ENCODE peak calls at places on chromosomes 4 and X, in four cellular contexts. K, G, E and U are unnamed samples.

GRCh38 chr4:27702710-27703431 is 842.2 kb downstream of the STIM2 start:
- DNase-seq in K (no peak), G (no peak), E (peak; percentile 9), U (no peak)

GRCh38 chr4:972651-973424 is 531 bp downstream of the DGKQ start:
- DNase-seq in K (no peak), G (peak; percentile 19), E (no peak), U (no peak)

GRCh38 chrX:129540068-129540653 is at the start of gene OCRL:
- DNase-seq in K (peak; percentile 61), G (peak; percentile 72), E (peak; percentile 58), U (no peak)

GRCh38 chr4:89754531-89754930 is 82.4 kb downstream of the SNCA start:
- DNase-seq in K (no peak), G (no peak), E (peak; percentile 43), U (no peak)

GRCh38 chrX:8748855-8749254 is 16.9 kb upstream of the ANOS1 start:
- DNase-seq in K (no peak), G (peak; percentile 44), E (peak; percentile 22), U (no peak)

GRCh38 chrX:39636481-39636880 is 461.3 kb downstream of the BCOR start:
- DNase-seq in K (no peak), G (no peak), E (peak; percentile 33), U (no peak)

GRCh38 chr4:94744830-94745229 is 12.9 kb upstream of the BMPR1B start:
- DNase-seq in K (no peak), G (no peak), E (no peak), U (no peak)

GRCh38 chrX:132614297-132614696 is 125.5 kb upstream of the MBNL3 start:
- DNase-seq in K (no peak), G (no peak), E (no peak), U (no peak)

GRCh38 chr4:154958621-154959358 is 177.7 kb downstream of the RBM46 start:
- DNase-seq in K (peak; percentile 43), G (peak; percentile 69), E (peak; percentile 1), U (no peak)

GRCh38 chr4:137390141-137390540 is 142.2 kb downstream of the PCDH18 start:
- DNase-seq in K (no peak), G (peak; percentile 63), E (peak; percentile 68), U (no peak)

GRCh38 chr4:57119054-57119651 is 9.0 kb upstream of the IGFBP7 start:
- DNase-seq in K (peak; percentile 69), G (peak; percentile 95), E (peak; percentile 97), U (peak; percentile 74)

GRCh38 chr4:118981171-118981838 is 92.7 kb downstream of the SYNPO2 start:
- DNase-seq in K (no peak), G (no peak), E (peak; percentile 72), U (no peak)

GRCh38 chrX:134971926-134972325 is 18.9 kb upstream of the SMIM10 start:
- DNase-seq in K (no peak), G (no peak), E (peak; percentile 71), U (no peak)

GRCh38 chr4:127870688-127871087 is 10.0 kb upstream of the PLK4 start:
- DNase-seq in K (no peak), G (peak; percentile 82), E (peak; percentile 91), U (peak; percentile 38)

GRCh38 chr4:47791978-47792377 is 45.9 kb downstream of the CORIN start:
- DNase-seq in K (no peak), G (no peak), E (no peak), U (no peak)

GRCh38 chr4:86233681-86234080 is 126.2 kb downstream of the MAPK10 start:
- DNase-seq in K (no peak), G (peak; percentile 91), E (peak; percentile 95), U (no peak)

GRCh38 chrX:12871181-12871580 is 4.3 kb downstream of the TLR7 start:
- DNase-seq in K (no peak), G (no peak), E (no peak), U (no peak)

GRCh38 chrX:142233400-142233799 is 28.3 kb upstream of the MAGEC2 start:
- DNase-seq in K (no peak), G (no peak), E (no peak), U (no peak)

GRCh38 chr4:3420606-3420955 is 21.2 kb upstream of the HGFAC start:
- DNase-seq in K (no peak), G (no peak), E (no peak), U (no peak)

GRCh38 chr4:185305979-185306442 is 89.7 kb downstream of the LRP2BP start:
- DNase-seq in K (no peak), G (peak; percentile 78), E (peak; percentile 99), U (peak; percentile 76)

GRCh38 chr4:37936889-37937498 is 23.2 kb upstream of the PTTG2 start:
- DNase-seq in K (peak; percentile 34), G (peak; percentile 6), E (no peak), U (no peak)

GRCh38 chr4:160129439-160129838 is 1026.6 kb downstream of the RAPGEF2 start:
- DNase-seq in K (no peak), G (no peak), E (peak; percentile 67), U (no peak)

GRCh38 chrX:129139837-129140679 is 383.2 kb downstream of the SMARCA1 start:
- DNase-seq in K (no peak), G (no peak), E (peak; percentile 35), U (no peak)

GRCh38 chr4:75030028-75030427 is 97.1 kb downstream of the PARM1 start:
- DNase-seq in K (no peak), G (no peak), E (no peak), U (no peak)

GRCh38 chrX:130184168-130184567 is 12.4 kb downstream of the RAB33A start:
- DNase-seq in K (no peak), G (no peak), E (no peak), U (no peak)

GRCh38 chrX:150544222-150544787 is 24.1 kb upstream of the MTM1 start:
- DNase-seq in K (no peak), G (peak; percentile 17), E (no peak), U (no peak)

GRCh38 chr4:101993841-101994221 is 203.3 kb downstream of the BANK1 start:
- DNase-seq in K (no peak), G (no peak), E (no peak), U (no peak)

GRCh38 chrX:24245201-24245600 is 68.7 kb downstream of the SUPT20HL2 start:
- DNase-seq in K (no peak), G (peak; percentile 78), E (peak; percentile 71), U (no peak)

GRCh38 chr4:87451537-87451936 is 29.2 kb downstream of the NUDT9 start:
- DNase-seq in K (no peak), G (no peak), E (no peak), U (no peak)

GRCh38 chr4:86960557-86960959 is 25.7 kb downstream of the AFF1 start:
- DNase-seq in K (no peak), G (peak; percentile 53), E (peak; percentile 35), U (no peak)

GRCh38 chr4:42302348-42302747 is 94.9 kb upstream of the SHISA3 start:
- DNase-seq in K (no peak), G (peak; percentile 53), E (no peak), U (no peak)

GRCh38 chrX:11754958-11755645 is 2.9 kb upstream of the MSL3 start:
- DNase-seq in K (no peak), G (no peak), E (no peak), U (no peak)

GRCh38 chrX:154384284-154384892 is 5.3 kb downstream of the EMD start:
- DNase-seq in K (no peak), G (no peak), E (peak; percentile 14), U (no peak)

GRCh38 chr4:94757192-94758140 is at the start of gene BMPR1B:
- DNase-seq in K (no peak), G (peak; percentile 70), E (peak; percentile 77), U (peak; percentile 18)

GRCh38 chr4:80614319-80614718 is 278.8 kb downstream of the CFAP299 start:
- DNase-seq in K (no peak), G (no peak), E (no peak), U (no peak)

GRCh38 chr4:80615099-80615498 is 279.6 kb downstream of the CFAP299 start:
- DNase-seq in K (no peak), G (no peak), E (no peak), U (no peak)

GRCh38 chr4:80619070-80619674 is 283.6 kb downstream of the CFAP299 start:
- DNase-seq in K (no peak), G (peak; percentile 23), E (peak; percentile 5), U (no peak)
- TF ChIP-seq CTCF in K (no peak), G (peak; percentile 15), E (no peak), U (no peak)

GRCh38 chr4:133593764-133594163 is 444.7 kb downstream of the PCDH10 start:
- DNase-seq in K (no peak), G (no peak), E (no peak), U (no peak)
- H3K27ac ChIP-seq in K (no peak overlapping the region), G (no peak overlapping the region), E (no peak overlapping the region), U (no peak overlapping the region)

GRCh38 chrX:45851434-45851991 is 650.8 kb upstream of the DIPK2B start:
- DNase-seq in K (no peak), G (no peak), E (peak; percentile 20), U (no peak)

GRCh38 chrX:45847966-45848365 is 647.3 kb upstream of the DIPK2B start:
- DNase-seq in K (no peak), G (no peak), E (peak; percentile 58), U (no peak)

GRCh38 chrX:45850197-45850774 is 649.6 kb upstream of the DIPK2B start:
- DNase-seq in K (no peak), G (no peak), E (peak; percentile 35), U (no peak)

GRCh38 chrX:45850775-45851433 is 650.2 kb upstream of the DIPK2B start:
- DNase-seq in K (peak; percentile 19), G (peak; percentile 42), E (peak; percentile 54), U (no peak)

DNA sequence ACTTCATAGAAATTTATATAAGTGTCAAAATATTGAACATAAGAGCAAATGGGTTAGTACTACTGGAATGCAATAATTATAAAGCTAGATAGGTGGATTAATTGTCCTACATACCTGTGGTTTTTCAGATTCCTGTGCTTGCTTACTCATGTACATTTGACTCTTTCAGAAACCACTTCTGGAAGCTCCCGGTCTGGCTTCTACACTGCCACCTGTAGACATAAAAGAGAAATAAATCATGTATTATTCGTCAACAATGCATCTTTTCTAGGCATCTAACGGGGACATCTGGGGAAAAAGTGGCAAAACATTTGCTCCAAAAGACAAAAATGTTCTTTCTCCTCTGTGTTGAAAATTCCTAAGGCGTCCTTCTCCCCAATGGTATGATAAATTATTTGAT is 648.6 kb upstream of the DIPK2B start:
- DNase-seq in K (no peak), G (peak; percentile 73), E (peak; percentile 91), U (peak; percentile 36)
- TF ChIP-seq CTCF in K (peak; percentile 8), G (peak; percentile 40), E (peak; percentile 7), U (peak; percentile 32)

GRCh38 chrX:94265323-94265722 is 591.3 kb downstream of the FAM133A start:
- DNase-seq in K (no peak), G (no peak), E (no peak), U (no peak)
- H3K27ac ChIP-seq in K (no peak overlapping the region), G (no peak overlapping the region), E (no peak overlapping the region), U (no peak overlapping the region)

GRCh38 chr4:183723561-183724228 is 64.6 kb downstream of the TRAPPC11 start:
- DNase-seq in K (no peak), G (no peak), E (no peak), U (no peak)
- TF ChIP-seq CTCF in K (no peak), G (no peak), E (no peak), U (no peak)

GRCh38 chr4:7879127-7879526 is 60.5 kb downstream of the AFAP1 start:
- DNase-seq in K (no peak), G (no peak), E (no peak), U (no peak)
- H3K27ac ChIP-seq in K (no peak overlapping the region), G (no peak overlapping the region), E (no peak overlapping the region), U (peak overlapping the region; percentile 79)